ENCODE peak calls at places on chromosomes 3 and 15, in eight cellular contexts. F is GM23338, B is body of pancreas, K is iPS DF 6.9, H is Calu3, G is AML-193, M is right lobe of liver, I is HS-5. N is an unnamed sample.

GRCh38 chr3:71486831-71487230 is 96.7 kb downstream of the FOXP1 start:
- DNase-seq in F (no peak), B (no peak), K (no peak), H (no peak), G (no peak), M (no peak), I (no peak), N (no peak)

GRCh38 chr3:52480768-52481715 is 14.1 kb upstream of the STAB1 start:
- DNase-seq in F (no peak), B (no peak), K (no peak), H (no peak), G (no peak), M (no peak), I (no peak), N (no peak)

GRCh38 chr3:22353126-22353525 is 602.1 kb upstream of the ZNF385D start:
- DNase-seq in F (no peak), B (no peak), K (no peak), H (no peak), G (no peak), M (no peak), I (no peak), N (no peak)

GRCh38 chr3:182479335-182479734 is 314.0 kb upstream of the ATP11B start:
- DNase-seq in F (no peak), B (no peak), K (no peak), H (no peak), G (no peak), M (no peak), I (no peak), N (no peak)

GRCh38 chr15:69729167-69729748 is 276.6 kb downstream of the RPLP1 start:
- DNase-seq in F (peak; percentile 70), B (peak; percentile 63), K (no peak), H (peak; percentile 75), G (no peak), M (peak; percentile 41), I (no peak), N (no peak)

GRCh38 chr3:128584412-128585020 is 66.1 kb downstream of the RPN1 start:
- DNase-seq in F (peak; percentile 93), B (peak; percentile 76), K (no peak), H (peak; percentile 96), G (peak; percentile 94), M (peak; percentile 85), I (no peak), N (peak; percentile 52)

GRCh38 chr15:79898369-79898768 is 1.6 kb upstream of the MTHFS start:
- DNase-seq in F (no peak), B (no peak), K (no peak), H (no peak), G (no peak), M (no peak), I (no peak), N (no peak)

GRCh38 chr3:185986201-185986600 is 48.4 kb upstream of the TRA2B start:
- DNase-seq in F (no peak), B (no peak), K (no peak), H (no peak), G (no peak), M (no peak), I (no peak), N (no peak)

GRCh38 chr3:134093906-134094305 is 64.2 kb upstream of the SLCO2A1 start:
- DNase-seq in F (no peak), B (no peak), K (no peak), H (no peak), G (no peak), M (no peak), I (no peak), N (no peak)

GRCh38 chr15:74221399-74222230 is 14.5 kb upstream of the CCDC33 start:
- DNase-seq in F (no peak), B (no peak), K (no peak), H (no peak), G (no peak), M (no peak), I (no peak), N (no peak)

GRCh38 chr3:45686850-45687249 is 2.3 kb upstream of the SACM1L start:
- DNase-seq in F (no peak), B (no peak), K (no peak), H (no peak), G (no peak), M (no peak), I (no peak), N (no peak)

GRCh38 chr3:12249519-12249918 is 39.4 kb upstream of the PPARG start:
- DNase-seq in F (no peak), B (no peak), K (no peak), H (no peak), G (no peak), M (no peak), I (no peak), N (no peak)

GRCh38 chr3:24490151-24490550 is 4.5 kb downstream of the THRB start:
- DNase-seq in F (no peak), B (no peak), K (no peak), H (no peak), G (no peak), M (no peak), I (no peak), N (no peak)

GRCh38 chr3:141652349-141652748 is 85.7 kb upstream of the RNF7 start:
- DNase-seq in F (no peak), B (no peak), K (no peak), H (no peak), G (no peak), M (no peak), I (no peak), N (no peak)

GRCh38 chr3:57951106-57951882 is 56.9 kb upstream of the FLNB start:
- DNase-seq in F (no peak), B (peak; percentile 28), K (no peak), H (peak; percentile 40), G (peak; percentile 63), M (peak; percentile 55), I (peak; percentile 67), N (peak; percentile 21)

GRCh38 chr3:155364492-155364891 is 71.0 kb upstream of the STRIT1 start:
- DNase-seq in F (no peak), B (no peak), K (no peak), H (no peak), G (no peak), M (no peak), I (no peak), N (no peak)

GRCh38 chr3:194617827-194618226 is 15.4 kb downstream of the TMEM44 start:
- DNase-seq in F (no peak), B (no peak), K (no peak), H (no peak), G (no peak), M (no peak), I (no peak), N (no peak)

GRCh38 chr3:123397921-123398785 is 50.7 kb downstream of the ADCY5 start:
- DNase-seq in F (no peak), B (no peak), K (no peak), H (no peak), G (no peak), M (no peak), I (no peak), N (no peak)

GRCh38 chr15:99925661-99926461 is 192.6 kb upstream of the LYSMD4 start:
- DNase-seq in F (peak; percentile 65), B (peak; percentile 76), K (no peak), H (peak; percentile 57), G (no peak), M (peak; percentile 77), I (no peak), N (no peak)

GRCh38 chr3:16724487-16724886 is 119.3 kb upstream of the DAZL start:
- DNase-seq in F (no peak), B (no peak), K (no peak), H (no peak), G (no peak), M (no peak), I (no peak), N (no peak)

GRCh38 chr3:45553469-45553974 is 41.0 kb upstream of the LIMD1 start:
- DNase-seq in F (no peak), B (no peak), K (no peak), H (peak; percentile 17), G (peak; percentile 85), M (peak; percentile 67), I (peak; percentile 11), N (no peak)

GRCh38 chr3:46717447-46718231 is at the start of gene PRSS50:
- DNase-seq in F (peak; percentile 90), B (no peak), K (no peak), H (no peak), G (no peak), M (no peak), I (no peak), N (no peak)

GRCh38 chr3:66565301-66565700 is 64.5 kb upstream of the LRIG1 start:
- DNase-seq in F (no peak), B (no peak), K (no peak), H (no peak), G (no peak), M (no peak), I (no peak), N (no peak)

GRCh38 chr3:151058742-151059141 is 26.7 kb upstream of the MED12L start:
- DNase-seq in F (no peak), B (no peak), K (no peak), H (no peak), G (no peak), M (no peak), I (no peak), N (no peak)

GRCh38 chr3:151357461-151357850 is 27.1 kb downstream of the P2RY12 start:
- DNase-seq in F (no peak), B (no peak), K (no peak), H (no peak), G (no peak), M (no peak), I (no peak), N (no peak)

GRCh38 chr15:101296418-101297405 is 1.7 kb upstream of the SNRPA1 start:
- DNase-seq in F (no peak), B (no peak), K (no peak), H (no peak), G (no peak), M (no peak), I (peak; percentile 74), N (no peak)

GRCh38 chr3:177827517-177828249 is 630.4 kb upstream of the TBL1XR1 start:
- DNase-seq in F (no peak), B (no peak), K (no peak), H (peak; percentile 68), G (no peak), M (no peak), I (no peak), N (no peak)

GRCh38 chr15:40992241-40992741 is 39.0 kb downstream of the CHAC1 start:
- DNase-seq in F (no peak), B (no peak), K (no peak), H (no peak), G (no peak), M (no peak), I (no peak), N (no peak)

N was measured in SW 1271.